ENCODE peak calls at places on chromosomes 4 and X, in eight cellular contexts. L is HuH-7; X is iris pigment epithelial cell; N is WERI-Rb-1; G is naive thymus-derived CD8-positive, alpha-beta T cell; Q is ecto neural progenitor cell; P is mucosa of gallbladder; O is GM23248. H is an unnamed sample.

GRCh38 chrX:123175366-123176122 is 8.5 kb upstream of the GRIA3 start:
- DNase-seq in L (no peak), X (no peak), P (no peak), O (no peak), N (no peak), G (no peak), Q (no peak), H (no peak)

GRCh38 chrX:8841911-8842310 is 40.7 kb upstream of the FAM9A start:
- DNase-seq in Q (no peak), X (no peak), L (no peak), G (no peak), P (no peak), O (no peak), N (no peak), H (no peak)

GRCh38 chrX:9611436-9612145 is 146.7 kb downstream of the TBL1X start:
- DNase-seq in O (peak), N (peak), X (peak), Q (no peak), P (no peak), L (no peak), G (no peak), H (no peak)

GRCh38 chr4:23022032-23022431 is 329.3 kb downstream of the GBA3 start:
- DNase-seq in G (no peak), N (no peak), X (peak), O (peak), L (no peak), P (no peak), Q (no peak), H (peak)

GRCh38 chr4:3527914-3528876 is 4.0 kb downstream of the LRPAP1 start:
- DNase-seq in P (no peak), L (no peak), G (no peak), O (no peak), X (no peak), Q (no peak), N (no peak), H (no peak)

GRCh38 chrX:47540754-47541538 is 20.1 kb upstream of the ARAF start:
- DNase-seq in G (no peak), Q (peak), N (peak), P (peak), X (peak), L (peak), O (peak), H (peak)

GRCh38 chr4:15470149-15470520 is 453 bp downstream of the CC2D2A start:
- DNase-seq in O (peak), X (peak), N (no peak), L (no peak), Q (no peak), G (no peak), P (no peak), H (no peak)

GRCh38 chrX:106608016-106608415 is 3.8 kb upstream of the RADX start:
- DNase-seq in G (peak), X (no peak), P (no peak), Q (no peak), N (no peak), L (no peak), O (no peak), H (no peak)

GRCh38 chrX:67917412-67918010 is 373.7 kb downstream of the AR start:
- DNase-seq in O (no peak), P (no peak), X (no peak), L (no peak), Q (no peak), G (no peak), N (no peak), H (no peak)

GRCh38 chrX:23276475-23276874 is 58.2 kb upstream of the PTCHD1 start:
- DNase-seq in Q (no peak), N (no peak), X (no peak), G (no peak), O (no peak), L (no peak), P (no peak), H (peak)

GRCh38 chr4:91488946-91489345 is 814.8 kb upstream of the GRID2 start:
- DNase-seq in P (no peak), X (no peak), G (no peak), N (no peak), O (no peak), L (no peak), Q (no peak), H (no peak)

GRCh38 chr4:152956650-152957436 is 20.7 kb downstream of the FHDC1 start:
- DNase-seq in L (peak), P (peak), N (no peak), X (peak), O (no peak), G (no peak), Q (no peak), H (no peak)

GRCh38 chr4:6419452-6420028 is 52.9 kb downstream of the PPP2R2C start:
- DNase-seq in N (no peak), X (no peak), G (no peak), O (peak), L (no peak), P (no peak), Q (no peak), H (no peak)

GRCh38 chr4:121380448-121381147 is at the start of gene QRFPR:
- DNase-seq in G (no peak), L (no peak), P (no peak), Q (peak), O (peak), N (peak), X (peak), H (peak)

GRCh38 chr4:160370046-160370445 is 1267.2 kb downstream of the RAPGEF2 start:
- DNase-seq in O (no peak), Q (no peak), P (no peak), N (no peak), X (peak), G (no peak), L (no peak), H (no peak)

GRCh38 chr4:74479009-74479408 is 34.1 kb downstream of the AREG start:
- DNase-seq in G (no peak), Q (no peak), L (peak), P (no peak), N (no peak), O (no peak), X (no peak), H (no peak)

GRCh38 chr4:177047851-177048174 is 255.1 kb upstream of the VEGFC start:
- DNase-seq in L (no peak), X (peak), P (no peak), O (peak), N (no peak), Q (no peak), G (no peak), H (no peak)

GRCh38 chrX:117969782-117970181 is 146.8 kb downstream of the KLHL13 start:
- DNase-seq in L (no peak), O (no peak), X (no peak), P (no peak), G (no peak), N (no peak), Q (no peak), H (no peak)

GRCh38 chr4:26682436-26682835 is 98.6 kb downstream of the TBC1D19 start:
- DNase-seq in Q (no peak), L (no peak), P (no peak), G (no peak), N (no peak), X (no peak), O (no peak), H (no peak)

GRCh38 chr4:94803181-94803580 is 45.4 kb downstream of the BMPR1B start:
- DNase-seq in Q (no peak), P (no peak), O (peak), N (no peak), G (no peak), X (peak), L (no peak), H (no peak)

GRCh38 chrX:15493118-15494082 is at the start of gene PIR:
- DNase-seq in X (peak), P (peak), Q (peak), O (peak), N (peak), L (peak), G (peak), H (peak)

GRCh38 chr4:37754410-37755185 is 68.4 kb upstream of the RELL1 start:
- DNase-seq in Q (no peak), P (no peak), X (no peak), O (no peak), G (no peak), L (no peak), N (no peak), H (no peak)